ENCODE peak calls at places on chromosomes 11 and 22, in five cellular contexts. Y, G, P, S and U are unnamed samples.

GRCh38 chr22:46622081-46622521 is 1.9 kb downstream of the GRAMD4 start:
- DNase-seq in P (no peak), G (peak; percentile 89), Y (no peak), S (no peak), U (peak; percentile 63)

GRCh38 chr11:5604896-5605295 is 8.5 kb downstream of the TRIM6 start:
- DNase-seq in P (no peak), Y (no peak), S (no peak), G (no peak), U (no peak)

GRCh38 chr11:35142481-35143207 is 3.7 kb downstream of the CD44 start:
- DNase-seq in P (peak; percentile 50), Y (peak; percentile 88), G (no peak), S (peak; percentile 30), U (no peak)

GRCh38 chr11:134789104-134789503 is 377.1 kb upstream of the B3GAT1 start:
- DNase-seq in S (no peak), P (no peak), Y (no peak), G (no peak), U (no peak)

GRCh38 chr11:2202900-2203439 is 31.4 kb upstream of the TH start:
- DNase-seq in P (no peak), Y (no peak), S (no peak), G (no peak), U (no peak)

GRCh38 chr11:30990625-30991348 is 378.8 kb downstream of the DCDC1 start:
- DNase-seq in S (no peak), Y (no peak), P (no peak), G (no peak), U (no peak)

GRCh38 chr22:38566726-38567504 is 3.1 kb downstream of the DMC1 start:
- DNase-seq in S (no peak), Y (peak; percentile 43), G (no peak), P (no peak), U (no peak)

GRCh38 chr11:57460756-57461749 is 725 bp downstream of the RTN4RL2 start:
- DNase-seq in G (no peak), Y (no peak), P (no peak), S (no peak), U (no peak)

GRCh38 chr11:113895367-113896155 is 9.0 kb upstream of the HTR3B start:
- DNase-seq in Y (no peak), S (no peak), P (no peak), G (no peak), U (no peak)

GRCh38 chr22:24106385-24107381 is 74.6 kb upstream of the SUSD2 start:
- DNase-seq in S (no peak), P (peak; percentile 38), Y (no peak), G (peak; percentile 51), U (no peak)

GRCh38 chr11:12841946-12842630 is 167.0 kb upstream of the RASSF10 start:
- DNase-seq in G (no peak), Y (peak; percentile 80), P (no peak), S (peak; percentile 56), U (no peak)

GRCh38 chr22:48485144-48486135 is 1342.2 kb downstream of the BRD1 start:
- DNase-seq in S (no peak), G (no peak), Y (no peak), P (no peak), U (no peak)

GRCh38 chr11:12291767-12292166 is 85.6 kb upstream of the PARVA start:
- DNase-seq in S (no peak), Y (no peak), G (no peak), P (no peak), U (no peak)

GRCh38 chr11:65316979-65317786 is 2.5 kb downstream of the CDC42EP2 start:
- DNase-seq in G (peak; percentile 82), Y (peak; percentile 96), P (no peak), S (peak; percentile 40), U (no peak)

GRCh38 chr11:13942908-13943505 is 19.5 kb upstream of the SPON1 start:
- DNase-seq in P (no peak), S (no peak), G (no peak), Y (peak; percentile 65), U (no peak)

GRCh38 chr11:42407379-42407778 is 904.4 kb upstream of the API5 start:
- DNase-seq in G (no peak), Y (no peak), P (no peak), S (no peak), U (no peak)

GRCh38 chr11:126833020-126833419 is 167.6 kb downstream of the KIRREL3 start:
- DNase-seq in P (no peak), Y (no peak), S (no peak), G (no peak), U (no peak)

GRCh38 chr11:6259638-6260019 is at the start of gene CCKBR:
- DNase-seq in P (peak; percentile 21), G (no peak), S (peak; percentile 64), Y (no peak), U (no peak)

GRCh38 chr11:32414925-32415324 is 20.4 kb downstream of the WT1 start:
- DNase-seq in S (no peak), P (no peak), Y (no peak), G (no peak), U (no peak)

GRCh38 chr22:23984430-23984829 is 4.5 kb downstream of the GSTT2 start:
- DNase-seq in P (peak; percentile 12), S (no peak), G (no peak), Y (peak; percentile 30), U (no peak)

GRCh38 chr11:1163321-1163910 is 5.7 kb downstream of the MUC5AC start:
- DNase-seq in P (no peak), S (no peak), Y (no peak), G (peak; percentile 52), U (no peak)

GRCh38 chr11:44727373-44728084 is 767 bp downstream of the TSPAN18 start:
- DNase-seq in G (peak; percentile 92), P (peak; percentile 76), Y (peak; percentile 82), S (peak; percentile 72), U (no peak)

GRCh38 chr22:46062232-46062615 is 85.3 kb upstream of the WNT7B start:
- DNase-seq in P (no peak), S (no peak), G (no peak), Y (no peak), U (no peak)

GRCh38 chr11:73565804-73566203 is 32.1 kb downstream of the FAM168A start:
- DNase-seq in P (no peak), Y (no peak), G (no peak), S (no peak), U (no peak)

GRCh38 chr22:48715511-48715910 is 1112.2 kb downstream of the BRD1 start:
- DNase-seq in Y (no peak), G (peak; percentile 13), S (no peak), P (no peak), U (no peak)

GRCh38 chr11:111012497-111012896 is 233.0 kb upstream of the POU2AF2 start:
- DNase-seq in G (no peak), S (no peak), Y (no peak), P (no peak), U (no peak)

GRCh38 chr11:4551346-4551979 is 6.5 kb downstream of the OR52M1 start:
- DNase-seq in S (no peak), Y (peak; percentile 43), P (no peak), G (no peak), U (no peak)

GRCh38 chr22:45335021-45335818 is 25.5 kb downstream of the FAM118A start:
- DNase-seq in S (no peak), Y (peak; percentile 63), G (peak; percentile 86), P (no peak), U (no peak)

GRCh38 chr11:57568330-57568766 is 876 bp upstream of the UBE2L6 start:
- DNase-seq in Y (no peak), P (peak; percentile 2), S (no peak), G (no peak), U (no peak)

GRCh38 chr22:42296381-42296853 is 26.0 kb upstream of the TCF20 start:
- DNase-seq in G (peak; percentile 76), Y (no peak), S (no peak), P (peak; percentile 18), U (peak; percentile 77)

GRCh38 chr11:129333873-129334272 is 41.8 kb upstream of the BARX2 start:
- DNase-seq in Y (peak; percentile 15), S (no peak), G (no peak), P (no peak), U (no peak)

GRCh38 chr11:2688381-2689231 is 11.2 kb downstream of the KCNQ1OT1 start:
- DNase-seq in G (no peak), P (no peak), Y (no peak), S (peak; percentile 7), U (no peak)

GRCh38 chr22:34160117-34160758 is 240.0 kb upstream of the LARGE1 start:
- DNase-seq in P (no peak), G (no peak), S (no peak), Y (no peak), U (no peak)

GRCh38 chr11:1888811-1889526 is 2.7 kb downstream of the PRR33 start:
- DNase-seq in G (peak; percentile 84), P (peak; percentile 73), S (no peak), Y (no peak), U (no peak)

GRCh38 chr11:116874251-116874650 is 36.8 kb upstream of the APOA1 start:
- DNase-seq in G (no peak), Y (peak; percentile 49), P (no peak), S (no peak), U (no peak)

GRCh38 chr11:59187020-59187419 is 15.1 kb downstream of the DTX4 start:
- DNase-seq in Y (no peak), G (no peak), P (no peak), S (no peak), U (no peak)

GRCh38 chr11:10072841-10073240 is 221.2 kb downstream of the SBF2 start:
- DNase-seq in G (no peak), Y (peak; percentile 6), P (no peak), S (no peak), U (no peak)

GRCh38 chr11:64032050-64032449 is 3.7 kb upstream of the FLRT1 start:
- DNase-seq in Y (peak; percentile 21), G (no peak), P (no peak), S (no peak), U (no peak)
- H3K27ac ChIP-seq in Y (no peak overlapping the region), G (no peak overlapping the region), P (no peak overlapping the region), S (no peak overlapping the region), U (no peak overlapping the region)

DNA sequence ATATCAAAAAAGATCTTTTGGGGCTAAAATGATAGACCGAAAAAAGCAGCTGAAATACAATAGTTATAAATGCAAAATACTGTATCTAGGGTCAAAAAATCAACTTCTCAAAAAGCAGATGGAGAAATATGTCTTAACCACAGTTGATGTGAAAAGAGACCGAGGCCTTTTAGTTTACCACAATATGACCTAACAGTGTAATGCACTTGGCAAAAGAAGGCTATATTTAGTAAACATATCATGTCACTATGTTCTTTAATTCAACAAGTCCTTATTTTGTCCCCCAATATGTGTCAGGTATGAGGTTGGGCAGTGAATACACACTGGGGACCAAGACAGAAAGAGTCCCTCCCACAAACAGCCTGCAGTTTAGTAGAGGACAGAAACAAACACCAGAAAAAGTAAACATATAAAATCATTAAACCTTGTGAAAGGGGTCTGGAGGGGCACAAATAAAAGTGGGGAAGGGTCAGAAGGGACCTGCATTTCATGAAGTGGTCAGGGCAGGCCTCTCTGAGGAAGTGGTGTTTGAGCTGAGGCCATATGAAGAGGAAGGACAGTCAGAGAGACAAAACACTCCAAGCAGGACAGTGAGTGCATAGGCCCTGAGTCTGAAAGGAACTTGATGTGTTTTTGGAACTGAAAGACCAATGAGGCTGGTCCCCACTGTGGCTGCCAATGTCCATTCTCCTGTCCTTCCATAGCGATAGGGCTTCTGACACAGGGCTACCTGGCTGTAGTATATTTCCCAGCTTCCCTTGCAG is 53.3 kb downstream of the LIF start:
- DNase-seq in G (no peak), Y (no peak), P (no peak), S (no peak), U (no peak)
- H3K27ac ChIP-seq in G (no peak overlapping the region), Y (no peak overlapping the region), P (no peak overlapping the region), S (no peak overlapping the region), U (no peak overlapping the region)

GRCh38 chr11:26929806-26930517 is 64.0 kb upstream of the FIBIN start:
- DNase-seq in S (no peak), G (no peak), Y (no peak), P (no peak), U (no peak)
- H3K27ac ChIP-seq in S (no peak overlapping the region), G (peak overlapping the region; percentile 69), Y (peak overlapping the region; percentile 68), P (no peak overlapping the region), U (no peak overlapping the region)

GRCh38 chr11:125441648-125442410 is 54.2 kb downstream of the FEZ1 start:
- DNase-seq in Y (no peak), P (no peak), G (no peak), S (no peak), U (peak; percentile 44)
- H3K27ac ChIP-seq in Y (no peak overlapping the region), P (no peak overlapping the region), G (no peak overlapping the region), S (no peak overlapping the region), U (peak overlapping the region; percentile 71)